ENCODE peak calls at places on chromosomes 4 and X, in four cellular contexts. M is SK-N-SH, Q is GM12878, O is K562. H is an unnamed sample.

GRCh38 chr4:165355900-165356300 is 22.9 kb upstream of the CPE start:
- DNase-seq in M (peak), Q (no peak), O (no peak), H (peak)

GRCh38 chr4:42627887-42628646 is 28.8 kb downstream of the ATP8A1 start:
- DNase-seq in M (no peak), Q (peak), O (no peak), H (no peak)

GRCh38 chrX:72367524-72367923 is 61.8 kb upstream of the CITED1 start:
- DNase-seq in M (no peak), Q (no peak), O (no peak), H (no peak)

GRCh38 chr4:51942108-51942832 is 77.9 kb downstream of the LRRC66 start:
- DNase-seq in M (no peak), Q (no peak), O (no peak), H (no peak)

GRCh38 chr4:65392488-65392887 is 277.8 kb downstream of the EPHA5 start:
- DNase-seq in M (no peak), Q (no peak), O (no peak), H (no peak)

GRCh38 chr4:2289955-2290333 is 28.0 kb upstream of the MXD4 start:
- DNase-seq in M (no peak), Q (no peak), O (no peak), H (no peak)

GRCh38 chrX:6151971-6152370 is 76.7 kb downstream of the NLGN4X start:
- DNase-seq in M (no peak), Q (no peak), O (no peak), H (no peak)

GRCh38 chrX:80174925-80175574 is 160.5 kb downstream of the TBX22 start:
- DNase-seq in M (no peak), Q (no peak), O (no peak), H (no peak)

GRCh38 chr4:37760840-37761239 is 65.6 kb upstream of the PGM2 start:
- DNase-seq in M (no peak), Q (no peak), O (no peak), H (no peak)

GRCh38 chrX:71222929-71223328 is at the start of gene GJB1:
- DNase-seq in M (no peak), Q (no peak), O (no peak), H (no peak)

GRCh38 chr4:124953059-124953850 is 240.7 kb upstream of the ANKRD50 start:
- DNase-seq in M (no peak), Q (no peak), O (no peak), H (no peak)

GRCh38 chr4:165288226-165288625 is 39.2 kb upstream of the MSMO1 start:
- DNase-seq in M (no peak), Q (no peak), O (no peak), H (no peak)

GRCh38 chr4:88054909-88055308 is 47.5 kb downstream of the PKD2 start:
- DNase-seq in M (peak), Q (no peak), O (peak), H (peak)

GRCh38 chrX:19776753-19777152 is 110.6 kb downstream of the SH3KBP1 start:
- DNase-seq in M (no peak), Q (no peak), O (no peak), H (no peak)

GRCh38 chr4:183636923-183637322 is 22.1 kb downstream of the RWDD4 start:
- DNase-seq in M (no peak), Q (no peak), O (no peak), H (no peak)

GRCh38 chr4:48275247-48275646 is 5.6 kb upstream of the TEC start:
- DNase-seq in M (no peak), Q (peak), O (no peak), H (peak)

GRCh38 chr4:552059-552458 is 24.0 kb downstream of the TMEM271 start:
- DNase-seq in M (no peak), Q (no peak), O (no peak), H (no peak)

GRCh38 chrX:46561931-46562721 is 11.4 kb upstream of the CHST7 start:
- DNase-seq in M (no peak), Q (peak), O (no peak), H (no peak)

GRCh38 chrX:110180176-110180927 is 137.5 kb downstream of the AMMECR1 start:
- DNase-seq in M (no peak), Q (no peak), O (no peak), H (peak)

GRCh38 chrX:40155617-40156471 is 58.1 kb upstream of the BCOR start:
- DNase-seq in M (peak), Q (no peak), O (peak), H (no peak)

GRCh38 chrX:13110427-13111324 is 66.3 kb upstream of the FAM9C start:
- DNase-seq in M (peak), Q (no peak), O (no peak), H (peak)

GRCh38 chr4:147371661-147372060 is 109.2 kb upstream of the EDNRA start:
- DNase-seq in M (no peak), Q (no peak), O (no peak), H (peak)

GRCh38 chrX:153783378-153784013 is 2.7 kb downstream of the SRPK3 start:
- DNase-seq in M (peak), Q (no peak), O (no peak), H (no peak)

GRCh38 chr4:18540349-18540748 is 518.8 kb upstream of the LCORL start:
- DNase-seq in M (no peak), Q (no peak), O (no peak), H (no peak)

GRCh38 chrX:148080593-148080992 is 99.5 kb downstream of the FMR1NB start:
- DNase-seq in M (no peak), Q (no peak), O (no peak), H (no peak)

GRCh38 chrX:626745-627509 is 3.7 kb upstream of the SHOX start:
- DNase-seq in M (no peak), Q (no peak), O (no peak), H (no peak)

GRCh38 chr4:152265149-152265621 is 270.7 kb downstream of the FBXW7 start:
- DNase-seq in M (no peak), Q (no peak), O (no peak), H (no peak)
- TF ChIP-seq ZBTB33 in M (no peak), Q (no peak), O (no peak), H (no peak)

DNA sequence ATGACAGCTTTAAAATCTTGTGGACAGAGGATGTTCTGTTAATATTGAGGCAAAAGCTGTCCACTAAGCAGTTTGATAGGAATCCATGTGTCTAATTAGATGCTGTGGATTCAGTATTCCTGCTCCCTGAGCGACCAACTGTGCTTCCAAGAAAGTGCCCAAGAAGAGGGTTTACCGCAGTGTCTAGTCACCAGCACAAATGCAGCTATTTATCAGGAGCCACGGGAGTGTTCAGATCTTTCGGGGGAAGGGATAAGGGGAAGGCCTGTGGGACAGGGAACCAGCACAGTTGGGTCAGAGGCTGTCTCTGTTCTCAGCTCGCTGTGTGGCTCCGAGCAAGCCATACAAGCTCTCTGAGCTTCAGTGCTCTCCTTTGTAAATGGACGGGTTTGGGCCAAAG is 132.9 kb downstream of the AFAP1 start:
- DNase-seq in M (no peak), Q (no peak), O (no peak), H (no peak)
- H3K4me2 ChIP-seq in M (no peak), Q (no peak), O (no peak), H (no peak)

DNA sequence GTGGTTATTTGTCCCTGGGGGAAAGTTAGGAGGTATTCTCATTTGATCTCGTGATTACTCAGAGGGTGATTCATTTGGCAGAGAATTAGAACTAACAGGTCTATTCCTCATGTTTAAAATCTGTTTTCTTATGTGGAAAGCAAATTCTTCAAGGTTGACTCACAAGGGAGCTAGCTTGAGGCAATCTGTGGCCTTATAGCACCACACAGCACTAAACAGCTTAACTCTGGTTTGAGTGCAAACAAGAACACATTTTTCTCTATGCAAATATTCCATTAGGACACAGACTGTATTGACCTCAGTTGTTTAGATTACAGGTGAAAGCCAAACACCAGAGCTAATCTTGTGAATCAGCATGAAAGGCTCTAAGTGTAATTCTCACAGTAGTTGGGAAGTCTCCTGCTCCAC is 694.4 kb upstream of the POU3F4 start:
- DNase-seq in M (no peak), Q (no peak), O (no peak), H (peak)
- TF ChIP-seq ZBTB33 in M (no peak), Q (no peak), O (no peak), H (no peak)

DNA sequence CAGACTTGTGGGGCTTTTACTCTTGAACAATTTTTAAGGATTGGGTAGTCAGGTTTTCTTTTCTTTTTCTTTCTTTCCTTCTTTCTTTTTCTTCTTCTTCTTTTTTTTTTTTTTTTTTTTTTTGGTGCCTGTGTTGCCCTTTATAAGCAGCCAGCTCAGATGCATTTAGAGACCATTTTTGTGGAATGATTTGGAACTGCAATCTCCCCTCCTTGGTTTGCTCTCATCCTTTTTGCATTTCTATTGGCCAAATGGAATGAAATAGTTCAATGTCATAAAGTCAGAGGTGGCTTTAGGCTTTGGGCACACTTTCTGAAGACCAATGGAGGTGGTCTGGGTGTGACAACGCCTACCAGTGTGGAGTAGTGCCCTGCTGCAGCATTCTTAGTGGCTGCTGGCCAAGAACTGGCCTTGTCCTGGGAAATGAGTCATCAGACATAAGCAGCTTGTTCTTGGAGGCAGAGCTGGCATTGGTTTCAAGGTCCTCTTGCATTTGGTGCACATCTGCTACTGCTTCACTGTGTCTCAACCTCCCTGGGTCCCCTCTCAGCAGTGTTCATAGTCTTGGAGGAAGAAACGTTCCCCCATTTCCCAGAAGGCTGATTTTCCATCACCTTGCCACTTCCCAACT is 84.5 kb downstream of the CT47B1 start:
- DNase-seq in M (no peak), Q (no peak), O (no peak), H (peak)
- H3K4me2 ChIP-seq in M (peak), Q (no peak), O (no peak), H (peak)

DNA sequence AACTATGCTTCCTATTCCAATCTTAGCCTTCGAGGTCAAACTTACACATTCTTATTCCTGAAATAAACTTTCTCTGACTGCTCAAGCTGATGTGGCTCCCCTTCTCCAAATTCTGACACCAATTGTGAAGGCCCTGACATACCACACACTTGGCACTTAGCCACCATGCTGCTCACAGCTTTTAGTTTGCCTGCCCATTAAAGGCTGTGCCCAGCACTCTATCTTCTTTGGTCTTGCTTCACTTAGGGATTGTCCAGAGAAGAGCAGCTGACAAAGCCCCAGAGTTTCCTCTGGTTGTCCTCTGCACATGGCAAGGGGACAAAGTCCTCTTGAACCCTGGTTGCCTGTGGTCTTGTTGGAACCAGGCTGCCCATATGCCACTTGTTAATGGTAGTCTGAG is 126.1 kb downstream of the ARHGEF9 start:
- DNase-seq in M (no peak), Q (no peak), O (no peak), H (no peak)
- TF ChIP-seq ZBTB33 in M (no peak), Q (no peak), O (no peak), H (no peak)

DNA sequence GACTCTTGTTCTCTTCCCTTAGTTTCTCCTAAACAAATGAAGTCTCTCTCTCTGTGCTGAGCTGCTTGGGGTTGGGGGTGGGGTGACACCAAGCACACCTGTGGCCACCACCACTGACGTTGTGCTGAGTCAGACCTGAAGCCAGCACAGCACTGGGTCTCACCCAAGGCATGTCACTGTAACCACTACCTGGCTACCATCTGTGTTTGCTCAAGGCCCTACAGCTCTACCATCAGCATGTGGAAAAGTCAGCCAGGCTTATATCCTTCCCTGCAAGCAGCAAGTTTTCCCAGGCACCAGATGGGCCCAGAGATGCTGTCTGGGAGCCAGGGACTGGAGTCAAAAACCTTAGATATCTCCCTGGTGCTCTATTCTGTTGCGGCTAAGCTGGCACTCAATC is 6.9 kb downstream of the CXCL10 start:
- DNase-seq in M (no peak), Q (peak), O (no peak), H (no peak)
- H3K4me2 ChIP-seq in M (no peak), Q (peak), O (no peak), H (no peak)

GRCh38 chr4:113621633-113622032 is 139.9 kb downstream of the CAMK2D start:
- DNase-seq in M (no peak), Q (no peak), O (no peak), H (no peak)

GRCh38 chr4:113628711-113629110 is 132.8 kb downstream of the CAMK2D start:
- DNase-seq in M (no peak), Q (no peak), O (no peak), H (no peak)

GRCh38 chr4:113625902-113626301 is 135.6 kb downstream of the CAMK2D start:
- DNase-seq in M (no peak), Q (no peak), O (no peak), H (no peak)

GRCh38 chr4:113623274-113623894 is 138.2 kb downstream of the CAMK2D start:
- DNase-seq in M (no peak), Q (no peak), O (no peak), H (no peak)

GRCh38 chr4:113627321-113627720 is 134.2 kb downstream of the CAMK2D start:
- DNase-seq in M (no peak), Q (no peak), O (no peak), H (no peak)
- TF ChIP-seq ZBTB33 in M (no peak), Q (no peak), O (no peak), H (no peak)

GRCh38 chr4:41349021-41349420 is 92.3 kb downstream of the UCHL1 start:
- DNase-seq in M (no peak), Q (no peak), O (no peak), H (no peak)

DNA sequence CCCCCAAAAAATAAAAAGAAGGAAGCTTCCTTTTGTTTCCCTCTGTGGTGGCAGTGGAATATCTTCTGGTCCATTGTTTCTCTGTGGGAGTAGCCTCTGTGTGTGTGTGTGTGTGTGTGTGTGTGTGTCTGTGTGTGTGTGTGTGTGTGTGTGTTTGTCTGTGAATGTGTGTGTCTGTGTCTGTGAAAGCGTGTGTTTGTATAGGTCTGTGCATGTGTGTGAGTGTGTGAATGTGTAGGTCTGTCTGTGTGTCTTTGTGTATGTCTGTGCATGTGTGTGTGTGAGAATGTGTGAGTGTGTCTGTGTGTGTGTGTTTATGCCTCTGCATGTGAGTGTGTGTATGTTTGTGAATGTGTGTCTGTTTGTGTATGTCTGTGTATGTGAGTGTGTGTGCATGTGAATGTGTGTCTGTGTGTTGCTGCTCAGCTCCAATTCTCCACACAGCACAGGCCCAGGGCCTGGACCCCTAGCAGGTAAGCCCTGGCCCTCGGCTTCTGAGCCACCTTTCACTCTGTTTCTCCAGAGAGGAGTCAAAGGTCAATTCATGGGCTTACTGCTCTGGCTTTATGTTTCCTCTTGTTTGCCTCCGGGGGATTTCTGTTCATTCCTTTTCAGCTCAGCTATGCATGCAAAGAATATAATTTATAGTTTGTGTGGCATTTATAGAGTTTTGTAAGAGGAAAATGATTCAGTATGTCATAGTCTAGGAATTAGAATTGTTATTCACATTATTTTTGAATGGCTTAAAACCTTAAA is 89.8 kb downstream of the UCHL1 start:
- DNase-seq in M (no peak), Q (no peak), O (no peak), H (no peak)
- H3K4me2 ChIP-seq in M (no peak), Q (no peak), O (no peak), H (no peak)

GRCh38 chr4:44447563-44448504 is 775 bp downstream of the KCTD8 start:
- DNase-seq in M (peak), Q (no peak), O (no peak), H (no peak)
- TF ChIP-seq ZBTB33 in M (no peak), Q (no peak), O (no peak), H (no peak)